ENCODE peak calls at places on chromosomes 11 and 22, in six cellular contexts. Y is HuH-7.5; K is HFFc6; C is stomach; P is activated T-helper 1 cell treated with anti-CD3 and anti-CD28 coated beads, Interleukin-12 subunit alpha, Interleukin-12 subunit beta, Interleukin-2, Interleukin-4 antibody, amounts not matched to agents 30 ng/mL and 10 ng/mL and 1 ng/mL, durations not matched to agents 14 hours and 24 hours and 36 hours; B is HEK293T. H is an unnamed sample.

GRCh38 chr11:69832561-69833413 is 13.6 kb upstream of the FGF3 start:
- DNase-seq in Y (peak), K (no peak), C (no peak), P (no peak), B (no peak), H (no peak)

GRCh38 chr22:47161631-47162030 is 399.2 kb downstream of the TBC1D22A start:
- DNase-seq in Y (no peak), K (no peak), C (no peak), P (no peak), B (no peak), H (peak)

GRCh38 chr11:66124564-66124963 is 54.5 kb downstream of the PACS1 start:
- DNase-seq in Y (no peak), K (peak), C (no peak), P (no peak), B (no peak), H (no peak)

GRCh38 chr11:119376197-119376847 is 5.2 kb downstream of the USP2 start:
- DNase-seq in Y (no peak), K (no peak), C (peak), P (no peak), B (no peak), H (no peak)

GRCh38 chr11:60924906-60925684 is 835 bp downstream of the TMEM132A start:
- DNase-seq in Y (peak), K (no peak), C (no peak), P (no peak), B (peak), H (no peak)

GRCh38 chr22:29476116-29476515 is 3.9 kb upstream of the NEFH start:
- DNase-seq in Y (no peak), K (peak), C (no peak), P (no peak), B (no peak), H (no peak)

GRCh38 chr11:47437746-47438418 is 11.1 kb downstream of the RAPSN start:
- DNase-seq in Y (no peak), K (no peak), C (peak), P (no peak), B (no peak), H (peak)

GRCh38 chr11:74470526-74470925 is 3.2 kb upstream of the KCNE3 start:
- DNase-seq in Y (no peak), K (no peak), C (no peak), P (no peak), B (no peak), H (no peak)

GRCh38 chr22:22709719-22710445 is 65.5 kb downstream of the GGTLC2 start:
- DNase-seq in Y (no peak), K (no peak), C (no peak), P (no peak), B (peak), H (no peak)

GRCh38 chr11:67119577-67120391 is 721 bp downstream of the KDM2A start:
- DNase-seq in Y (peak), K (no peak), C (no peak), P (peak), B (peak), H (peak)

GRCh38 chr22:19523240-19524169 is 705 bp downstream of the CLDN5 start:
- DNase-seq in Y (no peak), K (no peak), C (no peak), P (peak), B (no peak), H (no peak)

GRCh38 chr11:61683961-61684869 is 4.0 kb downstream of the DAGLA start:
- DNase-seq in Y (no peak), K (no peak), C (no peak), P (peak), B (no peak), H (no peak)

H was measured in transverse colon.